ENCODE peak calls at places on chromosomes 1 and 21, in seven cellular contexts. E, G, Z, W, L, J and C are unnamed samples.

GRCh38 chr1:44119525-44119924 is 904 bp downstream of the KLF17 start:
- DNase-seq in Z (no peak), G (no peak), E (no peak), W (no peak), J (no peak), L (no peak), C (no peak)

GRCh38 chr1:177732178-177732577 is 237.7 kb downstream of the SEC16B start:
- DNase-seq in W (no peak), Z (no peak), E (no peak), L (no peak), J (no peak), G (no peak), C (no peak)

GRCh38 chr21:36980280-36981048 is 14.0 kb upstream of the HLCS start:
- DNase-seq in G (no peak), E (peak; percentile 22), J (peak; percentile 19), L (no peak), W (no peak), Z (no peak), C (peak; percentile 31)

GRCh38 chr1:204294371-204294770 is 65.4 kb downstream of the PLEKHA6 start:
- DNase-seq in E (no peak), G (no peak), Z (no peak), L (no peak), W (no peak), J (peak; percentile 84), C (peak; percentile 84)

GRCh38 chr1:973459-974292 is 7.4 kb downstream of the PLEKHN1 start:
- DNase-seq in G (no peak), W (no peak), L (no peak), E (no peak), Z (no peak), J (no peak), C (no peak)

GRCh38 chr1:33818071-33818470 is 45.8 kb upstream of the HMGB4 start:
- DNase-seq in W (no peak), E (no peak), L (no peak), J (no peak), G (no peak), Z (no peak), C (no peak)

GRCh38 chr1:160205242-160205973 is at the start of gene PEA15:
- DNase-seq in G (peak; percentile 58), W (no peak), Z (peak; percentile 61), E (peak; percentile 75), J (peak; percentile 76), L (peak; percentile 57), C (peak; percentile 67)

GRCh38 chr21:44897326-44898010 is 23.2 kb downstream of the ITGB2 start:
- DNase-seq in E (no peak), W (no peak), G (no peak), Z (no peak), J (no peak), L (no peak), C (no peak)